ENCODE peak calls at places on chromosome 18, in six cellular contexts. Z is trophoblast cell, B is mesenchymal stem cell, J is IMR-90, S is H1, W is H9. E is an unnamed sample.

GRCh38 chr18:331231-331771 is 63.5 kb upstream of the THOC1 start:
- DNase-seq in Z (no peak), J (no peak), B (no peak), S (no peak), W (no peak), E (no peak)

GRCh38 chr18:56853961-56854360 is 202.8 kb downstream of the WDR7 start:
- DNase-seq in B (no peak), Z (no peak), W (no peak), S (no peak), J (no peak), E (no peak)

GRCh38 chr18:76348267-76349066 is 146.6 kb downstream of the ZNF516 start:
- DNase-seq in J (no peak), Z (no peak), W (peak), S (no peak), B (no peak), E (no peak)

GRCh38 chr18:47418746-47419145 is 167.3 kb upstream of the SKOR2 start:
- DNase-seq in S (no peak), J (no peak), B (peak), Z (no peak), W (no peak), E (no peak)

GRCh38 chr18:77977331-77977730 is 727.7 kb downstream of the GALR1 start:
- DNase-seq in Z (no peak), B (no peak), W (no peak), S (no peak), J (no peak), E (no peak)

GRCh38 chr18:6976935-6977334 is 140.7 kb downstream of the LAMA1 start:
- DNase-seq in S (no peak), J (no peak), B (no peak), Z (peak), W (no peak), E (no peak)

GRCh38 chr18:12420831-12421421 is 13.2 kb downstream of the PRELID3A start:
- DNase-seq in B (no peak), J (no peak), W (peak), Z (peak), S (no peak), E (peak)

GRCh38 chr18:37483221-37483971 is 82.2 kb downstream of the CELF4 start:
- DNase-seq in J (peak), Z (no peak), W (peak), S (no peak), B (peak), E (peak)

GRCh38 chr18:3472681-3473544 is 22.9 kb downstream of the TGIF1 start:
- DNase-seq in J (no peak), Z (no peak), W (no peak), B (no peak), S (no peak), E (no peak)

GRCh38 chr18:3455938-3456685 is 6.1 kb downstream of the TGIF1 start:
- DNase-seq in S (no peak), Z (no peak), J (peak), B (peak), W (no peak), E (no peak)

GRCh38 chr18:60120231-60120630 is 220.4 kb downstream of the PMAIP1 start:
- DNase-seq in Z (no peak), J (no peak), W (no peak), B (no peak), S (no peak), E (no peak)

GRCh38 chr18:3688682-3689081 is 238.7 kb downstream of the TGIF1 start:
- DNase-seq in B (peak), J (peak), W (peak), Z (peak), S (no peak), E (no peak)

GRCh38 chr18:63725682-63726480 is 23.1 kb downstream of the SERPINB11 start:
- DNase-seq in W (no peak), S (no peak), Z (no peak), B (no peak), J (no peak), E (no peak)

GRCh38 chr18:7116832-7117389 is 686 bp downstream of the LAMA1 start:
- DNase-seq in Z (no peak), B (peak), J (no peak), S (no peak), W (peak), E (peak)

GRCh38 chr18:62603979-62604378 is 81.2 kb downstream of the ZCCHC2 start:
- DNase-seq in B (no peak), Z (no peak), J (no peak), S (no peak), W (no peak), E (no peak)

GRCh38 chr18:9003406-9004100 is 98.9 kb upstream of the NDUFV2 start:
- DNase-seq in J (no peak), B (no peak), S (no peak), W (no peak), Z (no peak), E (no peak)

GRCh38 chr18:79936641-79937040 is 14.8 kb downstream of the SLC66A2 start:
- DNase-seq in S (no peak), W (no peak), J (no peak), B (no peak), Z (no peak), E (no peak)

GRCh38 chr18:13302611-13303267 is 84.2 kb downstream of the LDLRAD4 start:
- DNase-seq in Z (no peak), S (no peak), B (no peak), J (no peak), W (no peak), E (no peak)

GRCh38 chr18:26088482-26088881 is 1.9 kb downstream of the SS18 start:
- DNase-seq in B (no peak), J (no peak), W (no peak), Z (no peak), S (no peak), E (no peak)

GRCh38 chr18:22711381-22711717 is 221.8 kb upstream of the RBBP8 start:
- DNase-seq in J (no peak), S (no peak), W (no peak), B (no peak), Z (no peak), E (no peak)

GRCh38 chr18:34159691-34160185 is 65.0 kb downstream of the NOL4 start:
- DNase-seq in J (no peak), S (no peak), W (no peak), Z (no peak), B (no peak), E (no peak)

GRCh38 chr18:3821524-3821923 is 371.6 kb downstream of the TGIF1 start:
- DNase-seq in S (no peak), B (no peak), W (no peak), Z (no peak), J (no peak), E (no peak)

GRCh38 chr18:80175451-80176235 is 66.6 kb downstream of the ADNP2 start:
- DNase-seq in J (no peak), W (no peak), Z (no peak), S (no peak), B (no peak), E (no peak)

GRCh38 chr18:24910217-24910616 is 441.7 kb downstream of the ZNF521 start:
- DNase-seq in Z (no peak), S (no peak), B (no peak), J (peak), W (no peak), E (no peak)

GRCh38 chr18:44590976-44591375 is 89.7 kb upstream of the SETBP1 start:
- DNase-seq in B (no peak), J (no peak), W (no peak), Z (no peak), S (no peak), E (no peak)

GRCh38 chr18:5842653-5843052 is 52.7 kb downstream of the TMEM200C start:
- DNase-seq in Z (no peak), B (no peak), S (no peak), J (no peak), W (no peak), E (no peak)

GRCh38 chr18:26919656-26920055 is 54.1 kb upstream of the AQP4 start:
- DNase-seq in S (no peak), J (no peak), Z (no peak), W (no peak), B (peak), E (no peak)

GRCh38 chr18:6406075-6406909 is 8.4 kb downstream of the L3MBTL4 start:
- DNase-seq in W (no peak), S (no peak), B (peak), Z (peak), J (peak), E (no peak)

GRCh38 chr18:76493213-76494107 is 1.6 kb downstream of the ZNF516 start:
- DNase-seq in Z (no peak), S (no peak), W (peak), B (peak), J (peak), E (peak)

GRCh38 chr18:8702668-8703067 is 2.7 kb upstream of the MTCL1 start:
- DNase-seq in B (no peak), S (no peak), J (no peak), W (no peak), Z (no peak), E (no peak)

GRCh38 chr18:4541588-4541987 is 86.5 kb upstream of the DLGAP1 start:
- DNase-seq in J (no peak), W (no peak), Z (no peak), S (no peak), B (no peak), E (no peak)

GRCh38 chr18:61643884-61644647 is 248.7 kb downstream of the RNF152 start:
- DNase-seq in W (no peak), Z (no peak), B (no peak), S (no peak), J (no peak), E (no peak)

GRCh38 chr18:63306819-63307554 is 12.6 kb downstream of the BCL2 start:
- DNase-seq in S (no peak), Z (no peak), J (no peak), B (no peak), W (no peak), E (no peak)

GRCh38 chr18:47611649-47612048 is 318.8 kb downstream of the SMAD2 start:
- DNase-seq in S (no peak), B (no peak), J (no peak), Z (no peak), W (no peak), E (no peak)

GRCh38 chr18:13269599-13270011 is 51.0 kb downstream of the LDLRAD4 start:
- DNase-seq in W (no peak), B (no peak), S (no peak), J (no peak), Z (peak), E (no peak)

GRCh38 chr18:46158498-46158897 is 54.3 kb downstream of the HAUS1 start:
- DNase-seq in S (no peak), W (no peak), J (peak), Z (peak), B (no peak), E (no peak)

GRCh38 chr18:60350975-60351374 is 21.6 kb downstream of the MC4R start:
- DNase-seq in Z (no peak), W (no peak), S (no peak), B (no peak), J (peak), E (no peak)

GRCh38 chr18:13375302-13376255 is 157.0 kb downstream of the LDLRAD4 start:
- DNase-seq in J (peak), B (peak), Z (peak), W (no peak), S (no peak), E (no peak)

GRCh38 chr18:47166235-47166634 is 9.9 kb downstream of the IER3IP1 start:
- DNase-seq in J (no peak), B (peak), Z (no peak), W (no peak), S (no peak), E (no peak)

GRCh38 chr18:55651236-55651635 is 63.2 kb upstream of the TCF4 start:
- DNase-seq in Z (no peak), J (no peak), S (no peak), W (no peak), B (no peak), E (no peak)
- H3K14ac ChIP-seq in Z (no peak), J (peak), S (no peak), W (no peak), B (no peak), E (no peak)

DNA sequence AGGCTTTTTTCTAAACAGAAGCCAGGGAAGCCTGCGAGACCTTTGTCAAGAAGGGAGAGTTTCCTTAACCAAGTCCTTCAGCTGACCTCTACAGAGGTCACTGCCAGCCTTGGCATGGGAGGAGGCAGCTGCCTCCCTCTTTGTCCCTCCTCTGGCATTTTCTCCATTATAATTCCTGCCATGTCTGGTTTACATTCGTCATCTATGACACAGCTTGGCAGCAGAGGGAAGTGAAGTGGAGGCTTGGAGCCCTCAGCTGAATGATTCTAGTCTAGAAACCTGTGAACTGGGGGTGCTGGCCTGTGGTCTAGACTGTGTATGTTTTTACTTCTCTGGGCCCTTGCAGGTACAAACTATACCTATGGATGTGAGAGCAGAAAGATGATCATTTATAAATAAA is 22.6 kb downstream of the LIPG start:
- DNase-seq in W (no peak), S (no peak), Z (no peak), J (no peak), B (no peak), E (no peak)
- H3K14ac ChIP-seq in W (no peak), S (no peak), Z (no peak), J (no peak), B (no peak), E (no peak)

GRCh38 chr18:58868440-58868839 is 3.8 kb downstream of the ZNF532 start:
- DNase-seq in W (no peak), B (no peak), S (no peak), Z (no peak), J (no peak), E (no peak)
- H3K14ac ChIP-seq in W (no peak), B (no peak), S (no peak), Z (no peak), J (no peak), E (no peak)

GRCh38 chr18:52426041-52426440 is 86.0 kb downstream of the DCC start:
- DNase-seq in Z (no peak), S (no peak), B (no peak), W (no peak), J (no peak), E (no peak)

GRCh38 chr18:52426462-52426861 is 86.5 kb downstream of the DCC start:
- DNase-seq in W (no peak), J (no peak), Z (no peak), S (no peak), B (no peak), E (no peak)

GRCh38 chr18:52427521-52428175 is 87.7 kb downstream of the DCC start:
- DNase-seq in Z (no peak), S (no peak), W (no peak), B (no peak), J (no peak), E (no peak)

GRCh38 chr18:52422985-52423601 is 83.1 kb downstream of the DCC start:
- DNase-seq in B (no peak), Z (no peak), S (no peak), W (no peak), J (no peak), E (no peak)
- H3K14ac ChIP-seq in B (no peak), Z (no peak), S (no peak), W (no peak), J (no peak), E (no peak)